ENCODE peak calls at places on chromosomes 12 and 14, in seven cellular contexts. T, F, H, O, I, N and C are unnamed samples.

GRCh38 chr12:95701722-95702418 is 88.7 kb downstream of the NTN4 start:
- DNase-seq in I (no peak), H (no peak), F (no peak), N (no peak), O (no peak), T (no peak), C (no peak)

GRCh38 chr14:24329736-24330135 is 5.1 kb downstream of the ADCY4 start:
- DNase-seq in F (no peak), H (peak), O (no peak), I (no peak), N (no peak), T (no peak), C (no peak)

GRCh38 chr14:60485600-60486251 is at the start of gene C14orf39:
- DNase-seq in F (no peak), H (no peak), O (peak), T (peak), N (no peak), I (no peak), C (no peak)

GRCh38 chr12:114638790-114639435 is 45.1 kb downstream of the TBX3 start:
- DNase-seq in O (no peak), T (no peak), F (no peak), N (no peak), I (no peak), H (no peak), C (no peak)

GRCh38 chr14:36583242-36584166 is 1.1 kb upstream of the NKX2-8 start:
- DNase-seq in O (no peak), N (no peak), T (no peak), I (no peak), F (no peak), H (no peak), C (no peak)

GRCh38 chr14:80117876-80118275 is 93.4 kb downstream of the DIO2 start:
- DNase-seq in T (no peak), O (no peak), F (no peak), N (no peak), H (no peak), I (no peak), C (no peak)

GRCh38 chr12:1205512-1206060 is 214.6 kb downstream of the ERC1 start:
- DNase-seq in O (peak), T (no peak), N (no peak), I (no peak), F (no peak), H (no peak), C (no peak)

GRCh38 chr14:60760209-60760608 is 25.6 kb downstream of the MNAT1 start:
- DNase-seq in F (no peak), O (no peak), I (no peak), T (no peak), H (no peak), N (no peak), C (no peak)

GRCh38 chr12:30882706-30883105 is 43.8 kb upstream of the TSPAN11 start:
- DNase-seq in N (no peak), H (no peak), I (no peak), T (no peak), F (no peak), O (no peak), C (no peak)

GRCh38 chr12:52739963-52740362 is 36.6 kb upstream of the KRT77 start:
- DNase-seq in F (no peak), T (no peak), H (no peak), N (no peak), O (no peak), I (no peak), C (no peak)

GRCh38 chr14:63840981-63841380 is 11.8 kb upstream of the SYNE2 start:
- DNase-seq in O (no peak), I (no peak), H (no peak), T (peak), F (no peak), N (no peak), C (no peak)

GRCh38 chr12:12717586-12718381 is 616 bp downstream of the CDKN1B start:
- DNase-seq in I (no peak), H (peak), T (no peak), F (no peak), O (no peak), N (peak), C (no peak)